ENCODE peak calls at places on chromosomes 5 and 9, in six cellular contexts. E, H, Q, V, R and P are unnamed samples.
A peak's percentile ranks its signal among the peaks of the same experiment; 100 is the strongest.

GRCh38 chr5:127705120-127705892 is 2.1 kb downstream of the CCDC192 start:
- DNase-seq in E (peak; percentile 66), H (peak; percentile 45), Q (no peak), V (peak; percentile 86), R (no peak), P (peak; percentile 75)

GRCh38 chr9:135269912-135270630 is 182.6 kb downstream of the OLFM1 start:
- DNase-seq in E (no peak), H (no peak), Q (no peak), V (no peak), R (no peak), P (no peak)

GRCh38 chr9:94005272-94005901 is 50.2 kb upstream of the BARX1 start:
- DNase-seq in E (peak; percentile 76), H (no peak), Q (no peak), V (peak; percentile 44), R (no peak), P (peak; percentile 22)

GRCh38 chr5:55004728-55005127 is 19.3 kb upstream of the GZMK start:
- DNase-seq in E (peak; percentile 51), H (no peak), Q (no peak), V (peak; percentile 65), R (no peak), P (peak; percentile 13)

GRCh38 chr5:15285901-15286583 is 213.9 kb upstream of the FBXL7 start:
- DNase-seq in E (no peak), H (no peak), Q (no peak), V (peak; percentile 85), R (no peak), P (peak; percentile 37)

GRCh38 chr5:142869883-142870282 is 99.7 kb downstream of the ARHGAP26 start:
- DNase-seq in E (no peak), H (no peak), Q (no peak), V (peak; percentile 11), R (no peak), P (peak; percentile 26)

GRCh38 chr5:112960861-112961504 is 15.6 kb upstream of the DCP2 start:
- DNase-seq in E (no peak), H (no peak), Q (no peak), V (no peak), R (no peak), P (no peak)

GRCh38 chr9:14482856-14483255 is 168.9 kb upstream of the NFIB start:
- DNase-seq in E (no peak), H (no peak), Q (no peak), V (no peak), R (no peak), P (no peak)

GRCh38 chr9:4344946-4345345 is 45.1 kb upstream of the GLIS3 start:
- DNase-seq in E (no peak), H (no peak), Q (no peak), V (no peak), R (no peak), P (no peak)

GRCh38 chr5:56651893-56652292 is 163.5 kb upstream of the MAP3K1 start:
- DNase-seq in E (no peak), H (no peak), Q (no peak), V (no peak), R (no peak), P (no peak)

GRCh38 chr5:128413356-128413755 is 124.7 kb downstream of the FBN2 start:
- DNase-seq in E (no peak), H (no peak), Q (no peak), V (peak; percentile 42), R (no peak), P (no peak)

GRCh38 chr5:123844873-123845272 is 332.9 kb downstream of the CSNK1G3 start:
- DNase-seq in E (no peak), H (no peak), Q (no peak), V (peak; percentile 5), R (no peak), P (no peak)

DNA sequence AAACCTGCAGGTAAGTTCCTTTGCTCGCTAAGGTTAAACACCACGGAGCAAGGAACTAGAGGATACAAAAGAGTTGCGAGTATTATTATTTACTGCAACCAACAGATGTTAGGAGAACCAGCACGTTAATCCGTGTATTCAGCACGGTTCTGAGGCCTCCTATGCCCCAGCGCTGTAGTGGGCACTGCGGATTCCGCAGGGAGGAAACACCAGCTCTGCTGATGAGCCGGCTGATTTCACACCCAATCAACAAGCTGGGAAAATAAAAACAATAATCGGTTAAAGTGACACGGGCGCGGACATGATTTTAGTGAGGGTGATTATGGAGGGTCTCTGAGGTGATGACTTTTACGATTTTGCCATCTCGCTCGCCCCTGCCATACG is 689 bp upstream of the PRELID2 start:
- DNase-seq in E (no peak), H (no peak), Q (no peak), V (no peak), R (no peak), P (no peak)
- H3K4me3 ChIP-seq in E (peak overlapping the region; percentile 76), H (peak overlapping the region; percentile 75), Q (peak overlapping the region; percentile 61), V (peak overlapping the region; percentile 60), R (no peak overlapping the region), P (peak overlapping the region; percentile 74)

GRCh38 chr5:150785950-150786349 is 7.4 kb downstream of the SMIM3 start:
- DNase-seq in E (no peak), H (no peak), Q (no peak), V (no peak), R (no peak), P (no peak)
- TF ChIP-seq CTCF in E (no peak), H (no peak), Q (no peak), V (no peak), R (no peak), P (no peak)

DNA sequence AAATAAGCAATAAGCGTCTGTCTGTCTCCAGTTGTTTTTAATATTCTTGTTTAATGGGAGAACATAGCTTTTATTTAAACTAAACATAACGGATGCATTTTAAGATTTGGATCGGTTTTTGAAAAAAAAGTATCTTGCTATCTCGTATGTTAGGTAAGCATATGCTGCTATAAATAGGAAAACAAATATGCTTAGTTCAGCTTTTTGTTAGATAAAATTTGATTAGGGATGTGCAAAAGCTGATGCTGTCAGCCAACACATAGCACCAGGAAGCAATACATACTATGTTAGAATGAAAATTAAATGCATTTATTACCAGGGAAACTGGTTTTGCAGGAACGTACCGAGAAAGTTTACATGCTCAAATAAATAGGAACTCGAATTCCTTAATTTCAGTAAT is 843.1 kb upstream of the WWC1 start:
- DNase-seq in E (no peak), H (no peak), Q (no peak), V (no peak), R (no peak), P (no peak)
- H3K4me3 ChIP-seq in E (no peak overlapping the region), H (no peak overlapping the region), Q (no peak overlapping the region), V (no peak overlapping the region), R (no peak overlapping the region), P (no peak overlapping the region)

DNA sequence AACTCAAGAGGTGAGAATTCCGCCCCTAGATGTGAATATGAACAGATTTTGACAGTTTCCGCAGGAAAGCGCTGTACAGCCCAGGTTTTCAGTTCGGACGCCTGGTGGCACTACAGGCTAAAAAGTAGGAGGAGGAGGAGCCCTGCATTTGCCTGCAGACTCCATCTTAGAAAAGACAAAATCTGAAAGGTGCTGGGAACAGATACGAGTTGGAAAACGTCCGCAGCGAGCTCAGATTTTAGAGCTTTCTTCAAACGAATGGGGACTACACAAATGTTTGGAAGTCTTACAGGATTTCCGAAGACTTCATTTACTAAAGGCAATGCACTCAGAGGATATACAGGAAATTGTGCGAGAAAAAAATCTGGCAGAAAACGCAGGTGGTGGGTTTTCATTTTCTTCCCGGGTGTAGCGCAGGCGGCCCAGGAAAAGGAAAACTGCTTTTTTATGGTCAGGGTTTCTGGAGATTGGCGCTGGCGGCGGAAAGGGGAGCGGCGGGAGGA is 9.9 kb upstream of the PCDHB2 start:
- DNase-seq in E (peak; percentile 47), H (peak; percentile 90), Q (no peak), V (peak; percentile 9), R (peak; percentile 6), P (peak; percentile 42)
- TF ChIP-seq CTCF in E (peak; percentile 58), H (peak; percentile 88), Q (no peak), V (peak; percentile 31), R (peak; percentile 46), P (peak; percentile 47)

DNA sequence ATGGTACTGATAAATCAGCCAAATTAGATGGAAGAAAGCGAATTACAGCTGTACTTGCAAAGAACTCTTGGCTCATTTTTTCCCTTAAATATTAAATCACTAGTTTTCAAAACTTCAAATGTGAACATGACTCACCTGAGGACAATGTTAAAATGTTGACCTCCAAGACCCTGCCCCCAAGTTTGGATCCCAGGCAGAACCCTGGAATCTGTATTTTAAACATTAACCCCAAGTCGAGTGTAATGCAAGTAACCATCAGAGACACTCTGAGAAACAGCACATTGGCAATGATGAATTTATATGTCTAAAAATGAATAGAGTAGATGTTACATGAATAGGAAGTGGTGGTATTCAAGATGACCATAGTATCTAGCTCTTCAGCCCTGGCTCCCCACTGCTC is 2.3 kb upstream of the CD274 start:
- DNase-seq in E (no peak), H (peak; percentile 16), Q (no peak), V (no peak), R (no peak), P (no peak)
- H3K4me3 ChIP-seq in E (no peak overlapping the region), H (no peak overlapping the region), Q (no peak overlapping the region), V (no peak overlapping the region), R (no peak overlapping the region), P (no peak overlapping the region)

DNA sequence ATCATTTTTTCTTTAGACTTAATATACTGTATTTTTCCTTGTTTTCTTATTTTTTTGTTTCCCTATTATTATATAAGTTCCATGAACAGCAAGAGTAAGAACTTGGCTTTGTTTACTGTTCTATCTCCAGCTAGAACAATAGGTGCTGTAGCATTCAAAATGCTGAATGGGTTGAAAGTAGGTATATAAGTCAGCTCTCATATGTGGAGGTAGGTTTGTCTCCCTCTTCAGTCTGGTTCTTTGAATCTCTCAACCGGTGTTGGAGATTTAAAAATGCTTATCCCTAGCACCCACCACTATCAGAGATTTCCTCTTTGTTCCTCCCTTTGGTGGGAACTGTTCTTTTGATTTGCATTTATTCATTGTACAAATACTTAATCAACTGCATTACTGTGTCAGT is 87.5 kb upstream of the FSD1L start:
- DNase-seq in E (no peak), H (no peak), Q (peak; percentile 17), V (no peak), R (no peak), P (no peak)
- TF ChIP-seq CTCF in E (peak; percentile 8), H (peak; percentile 31), Q (peak; percentile 59), V (no peak), R (no peak), P (peak; percentile 13)